ENCODE peak calls at places on chromosomes 4 and X, in six cellular contexts. P is left lung, M is suprapubic skin, D is AG09309, U is A549, W is GM12865. F is an unnamed sample.

GRCh38 chr4:13538427-13538973 is 5.8 kb downstream of the NKX3-2 start:
- DNase-seq in P (no peak), M (no peak), W (no peak), U (no peak), D (no peak), F (no peak)

GRCh38 chr4:13711233-13711775 is 83.8 kb upstream of the BOD1L1 start:
- DNase-seq in U (no peak), W (no peak), D (no peak), P (no peak), M (no peak), F (no peak)

GRCh38 chrX:131841496-131842410 is 181.3 kb upstream of the STK26 start:
- DNase-seq in M (no peak), D (no peak), W (peak), U (peak), P (no peak), F (no peak)

GRCh38 chrX:133337250-133337649 is 78.0 kb downstream of the GPC4 start:
- DNase-seq in P (no peak), D (no peak), M (no peak), W (no peak), U (no peak), F (no peak)

GRCh38 chrX:120813982-120814381 is 61.7 kb downstream of the CT47B1 start:
- DNase-seq in W (no peak), U (no peak), P (no peak), D (no peak), M (no peak), F (no peak)

GRCh38 chrX:130416785-130417184 is 15.0 kb downstream of the RBMX2 start:
- DNase-seq in P (no peak), W (no peak), M (no peak), U (no peak), D (no peak), F (no peak)

GRCh38 chrX:21907250-21907649 is 33.3 kb upstream of the SMS start:
- DNase-seq in D (no peak), M (no peak), W (no peak), P (no peak), U (no peak), F (no peak)

GRCh38 chr4:177263818-177264217 is 45.9 kb upstream of the NEIL3 start:
- DNase-seq in D (no peak), M (no peak), U (no peak), P (no peak), W (no peak), F (no peak)

GRCh38 chr4:138891610-138892009 is 124.0 kb upstream of the NOCT start:
- DNase-seq in D (no peak), M (no peak), U (no peak), P (no peak), W (no peak), F (no peak)

GRCh38 chr4:109334129-109334528 is 31.7 kb upstream of the COL25A1 start:
- DNase-seq in U (no peak), D (no peak), W (no peak), M (no peak), P (no peak), F (no peak)

GRCh38 chr4:109334596-109335105 is 32.2 kb upstream of the COL25A1 start:
- DNase-seq in U (no peak), M (no peak), P (no peak), D (no peak), W (no peak), F (no peak)

GRCh38 chr4:109332926-109333464 is 30.5 kb upstream of the COL25A1 start:
- DNase-seq in D (no peak), P (no peak), W (peak), U (no peak), M (no peak), F (peak)
- TF ChIP-seq CTCF in D (peak), P (no peak), W (peak), U (no peak), M (no peak), F (peak)

DNA sequence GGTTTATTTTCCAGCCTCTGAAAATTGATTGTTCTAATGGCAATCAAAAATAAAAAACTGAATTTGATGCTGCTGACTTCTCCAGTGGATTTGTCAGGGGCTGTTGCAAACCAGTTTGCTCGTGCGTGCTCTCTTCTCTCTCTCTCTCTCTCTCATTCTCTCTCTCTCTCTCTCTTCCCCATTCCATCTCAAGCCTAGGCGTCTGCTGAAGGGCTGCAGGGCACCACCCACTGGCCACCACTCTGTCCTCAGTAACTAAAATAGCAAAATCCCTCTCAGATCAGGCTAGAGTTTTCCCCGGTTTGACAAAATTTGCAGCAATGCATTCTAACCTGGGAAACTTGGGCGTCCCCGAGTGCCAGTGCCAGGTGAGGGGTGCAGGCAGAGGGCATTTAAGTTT is 19.4 kb downstream of the NKX6-1 start:
- DNase-seq in M (no peak), W (no peak), P (no peak), D (no peak), U (no peak), F (no peak)
- TF ChIP-seq CTCF in M (no peak), W (no peak), P (no peak), D (no peak), U (no peak), F (no peak)

GRCh38 chrX:136272325-136272724 is 21.1 kb upstream of the MAP7D3 start:
- DNase-seq in W (no peak), P (no peak), U (peak), D (no peak), M (no peak), F (no peak)
- TF ChIP-seq CTCF in W (no peak), P (no peak), U (peak), D (peak), M (no peak), F (no peak)

GRCh38 chr4:10089346-10089745 is 27.3 kb downstream of the WDR1 start:
- DNase-seq in P (peak), U (peak), M (no peak), D (no peak), W (no peak), F (peak)
- TF ChIP-seq CTCF in P (peak), U (no peak), M (no peak), D (peak), W (no peak), F (peak)

F was measured in endothelial cell.